ENCODE peak calls at places on chromosomes 11 and 22, in seven cellular contexts. H, Q, O, I, V, J and C are unnamed samples.
A peak's percentile ranks its signal among the peaks of the same experiment; 100 is the strongest.

GRCh38 chr22:40499187-40499753 is 128.9 kb downstream of the SGSM3 start:
- DNase-seq in V (no peak), H (peak; percentile 74), I (peak; percentile 96), Q (no peak), J (no peak), O (peak; percentile 57), C (no peak)

GRCh38 chr11:112024778-112025678 is at the start of gene DLAT:
- DNase-seq in V (peak; percentile 82), J (peak; percentile 92), H (peak; percentile 95), Q (peak; percentile 84), I (peak; percentile 82), O (peak; percentile 80), C (peak; percentile 60)

GRCh38 chr11:75576445-75577049 is 14.5 kb downstream of the SERPINH1 start:
- DNase-seq in Q (no peak), V (no peak), H (no peak), O (no peak), J (no peak), I (peak; percentile 70), C (no peak)

GRCh38 chr11:62124186-62125113 is 639 bp downstream of the INCENP start:
- DNase-seq in H (no peak), Q (no peak), V (no peak), O (peak; percentile 42), J (peak; percentile 45), I (peak; percentile 64), C (peak; percentile 52)

GRCh38 chr11:44728491-44728910 is 1.7 kb downstream of the TSPAN18 start:
- DNase-seq in I (no peak), O (no peak), V (no peak), Q (no peak), H (no peak), J (no peak), C (no peak)

GRCh38 chr11:72813740-72814138 is 472 bp upstream of the ATG16L2 start:
- DNase-seq in I (peak; percentile 82), V (no peak), H (peak; percentile 59), O (peak; percentile 70), J (peak; percentile 73), Q (no peak), C (peak; percentile 80)

GRCh38 chr11:71481101-71481960 is 28.3 kb downstream of the NADSYN1 start:
- DNase-seq in V (no peak), Q (no peak), H (no peak), J (no peak), O (no peak), I (no peak), C (peak; percentile 25)

GRCh38 chr11:129543515-129544290 is 168.1 kb downstream of the BARX2 start:
- DNase-seq in O (no peak), Q (no peak), I (no peak), J (no peak), H (no peak), V (no peak), C (no peak)

GRCh38 chr11:106493751-106494150 is 416.3 kb downstream of the AASDHPPT start:
- DNase-seq in J (no peak), I (no peak), O (no peak), V (no peak), H (no peak), Q (no peak), C (no peak)

GRCh38 chr11:64098318-64098831 is 62.6 kb downstream of the FLRT1 start:
- DNase-seq in H (no peak), O (no peak), I (no peak), Q (no peak), V (no peak), J (no peak), C (no peak)

GRCh38 chr22:16969508-16970327 is 38.3 kb downstream of the GAB4 start:
- DNase-seq in I (no peak), Q (no peak), J (no peak), V (no peak), H (no peak), O (no peak), C (no peak)

GRCh38 chr22:46879083-46879482 is 116.6 kb downstream of the TBC1D22A start:
- DNase-seq in I (no peak), J (no peak), V (no peak), O (no peak), H (no peak), Q (no peak), C (no peak)

GRCh38 chr22:39579909-39580571 is 9.5 kb downstream of the CACNA1I start:
- DNase-seq in V (no peak), H (no peak), J (no peak), Q (no peak), O (no peak), I (no peak), C (no peak)

GRCh38 chr11:9091044-9091936 is at the start of gene SCUBE2:
- DNase-seq in V (no peak), O (no peak), Q (no peak), I (no peak), H (no peak), J (no peak), C (peak; percentile 34)

GRCh38 chr11:23311986-23312940 is 452.0 kb upstream of the CCDC179 start:
- DNase-seq in I (peak; percentile 90), O (no peak), J (no peak), V (no peak), H (no peak), Q (no peak), C (no peak)

GRCh38 chr11:76606102-76606793 is 64.3 kb downstream of the LRRC32 start:
- DNase-seq in J (no peak), O (no peak), Q (no peak), V (no peak), I (no peak), H (no peak), C (no peak)

GRCh38 chr11:45982656-45983470 is 60.4 kb downstream of the LARGE2 start:
- DNase-seq in H (no peak), O (peak; percentile 75), Q (no peak), I (peak; percentile 74), V (no peak), J (peak; percentile 38), C (no peak)

GRCh38 chr22:22384668-22385244 is 123.8 kb downstream of the ZNF280B start:
- DNase-seq in H (no peak), J (no peak), Q (no peak), O (no peak), I (no peak), V (no peak), C (no peak)

GRCh38 chr11:44627911-44628729 is 62.7 kb downstream of the CD82 start:
- DNase-seq in H (no peak), Q (peak; percentile 7), O (no peak), J (peak; percentile 92), V (peak; percentile 31), I (peak; percentile 91), C (no peak)

GRCh38 chr11:116787786-116788486 is at the start of gene ZPR1:
- DNase-seq in H (peak; percentile 13), Q (peak; percentile 44), O (peak; percentile 83), I (peak; percentile 75), J (peak; percentile 73), V (peak; percentile 87), C (peak; percentile 84)

GRCh38 chr11:34191592-34191991 is 86.2 kb downstream of the NAT10 start:
- DNase-seq in H (no peak), O (no peak), J (no peak), Q (no peak), I (no peak), V (no peak), C (no peak)

GRCh38 chr22:45709866-45710265 is 38.2 kb downstream of the ATXN10 start:
- DNase-seq in Q (no peak), H (peak; percentile 21), V (no peak), J (no peak), O (no peak), I (peak; percentile 85), C (no peak)

GRCh38 chr11:69509381-69509780 is 27.9 kb downstream of the LINC01488 start:
- DNase-seq in J (no peak), Q (no peak), O (no peak), I (no peak), V (no peak), H (no peak), C (no peak)

GRCh38 chr11:7611411-7611810 is 61.9 kb downstream of the CYB5R2 start:
- DNase-seq in J (no peak), O (no peak), Q (no peak), I (no peak), V (no peak), H (no peak), C (no peak)

GRCh38 chr22:47128216-47129215 is 366.1 kb downstream of the TBC1D22A start:
- DNase-seq in Q (no peak), V (no peak), O (no peak), H (no peak), J (no peak), I (no peak), C (no peak)

GRCh38 chr11:66050581-66051231 is 1.5 kb upstream of the SF3B2 start:
- DNase-seq in V (no peak), I (peak; percentile 23), J (no peak), O (no peak), H (no peak), Q (no peak), C (no peak)

GRCh38 chr11:8281266-8281665 is 17.6 kb upstream of the LMO1 start:
- DNase-seq in I (no peak), Q (no peak), J (no peak), O (no peak), H (no peak), V (no peak), C (no peak)

GRCh38 chr11:124415356-124415923 is 9.2 kb downstream of the OR8B4 start:
- DNase-seq in Q (no peak), H (no peak), O (peak; percentile 23), J (peak; percentile 31), I (peak; percentile 35), V (no peak), C (no peak)

GRCh38 chr11:76288166-76288978 is 82.1 kb upstream of the WNT11 start:
- DNase-seq in V (no peak), I (no peak), J (no peak), O (no peak), H (no peak), Q (no peak), C (no peak)

GRCh38 chr11:23021287-23021863 is 161.1 kb upstream of the CCDC179 start:
- DNase-seq in V (no peak), Q (no peak), O (peak; percentile 55), I (peak; percentile 24), H (no peak), J (peak; percentile 30), C (peak; percentile 18)

GRCh38 chr11:95108159-95108611 is 18.5 kb downstream of the ENDOD1 start:
- DNase-seq in H (no peak), Q (no peak), O (peak; percentile 76), V (no peak), I (peak; percentile 59), J (no peak), C (no peak)

GRCh38 chr11:132610216-132610615 is 922.1 kb downstream of the OPCML start:
- DNase-seq in I (peak; percentile 66), H (no peak), O (no peak), V (no peak), J (no peak), Q (no peak), C (no peak)

GRCh38 chr11:3007404-3008010 is 15.4 kb upstream of the NAP1L4 start:
- DNase-seq in O (no peak), H (no peak), Q (no peak), V (no peak), J (no peak), I (no peak), C (no peak)

GRCh38 chr11:133956650-133957633 is at the start of gene IGSF9B:
- DNase-seq in I (peak; percentile 71), V (peak; percentile 93), O (peak; percentile 98), Q (peak; percentile 86), H (no peak), J (peak; percentile 94), C (peak; percentile 39)

GRCh38 chr22:49865156-49865555 is 11.5 kb downstream of the ZBED4 start:
- DNase-seq in V (no peak), H (no peak), J (no peak), Q (no peak), O (no peak), I (no peak), C (no peak)